ENCODE peak calls at places on chromosomes 12 and 14, in ten cellular contexts. M, C, R, Y, K, A, H, N, L and I are unnamed samples.

GRCh38 chr14:100609331-100609870 is 22.2 kb upstream of the BEGAIN start:
- DNase-seq in M (no peak), C (no peak), R (no peak), Y (no peak), K (no peak), A (no peak), H (no peak), N (no peak), L (no peak), I (no peak)

GRCh38 chr14:49861581-49861922 is 9.0 kb upstream of the NEMF start:
- DNase-seq in M (peak), C (peak), R (peak), Y (peak), K (peak), A (no peak), H (peak), N (peak), L (no peak), I (no peak)

GRCh38 chr14:61347771-61348443 is 26.5 kb downstream of the PRKCH start:
- DNase-seq in M (no peak), C (no peak), R (no peak), Y (no peak), K (no peak), A (no peak), H (no peak), N (no peak), L (no peak), I (no peak)

GRCh38 chr12:89947437-89948265 is 239.0 kb upstream of the ATP2B1 start:
- DNase-seq in M (peak), C (peak), R (no peak), Y (peak), K (no peak), A (no peak), H (peak), N (peak), L (no peak), I (no peak)

GRCh38 chr12:83042441-83043215 is 355.9 kb downstream of the TMTC2 start:
- DNase-seq in M (no peak), C (peak), R (no peak), Y (no peak), K (no peak), A (no peak), H (peak), N (peak), L (no peak), I (no peak)

GRCh38 chr14:102212356-102212755 is 72.7 kb downstream of the WDR20 start:
- DNase-seq in M (peak), C (no peak), R (no peak), Y (no peak), K (no peak), A (no peak), H (no peak), N (no peak), L (no peak), I (no peak)

GRCh38 chr12:57475271-57476161 is 4.2 kb downstream of the ARHGAP9 start:
- DNase-seq in M (no peak), C (no peak), R (peak), Y (peak), K (no peak), A (no peak), H (no peak), N (peak), L (no peak), I (no peak)

GRCh38 chr14:101476931-101477553 is 84.3 kb upstream of the DIO3 start:
- DNase-seq in M (no peak), C (no peak), R (no peak), Y (no peak), K (no peak), A (no peak), H (no peak), N (no peak), L (no peak), I (no peak)

GRCh38 chr12:1544991-1545700 is 49.2 kb downstream of the FBXL14 start:
- DNase-seq in M (no peak), C (no peak), R (peak), Y (no peak), K (no peak), A (no peak), H (no peak), N (no peak), L (no peak), I (no peak)

GRCh38 chr12:51871126-51871525 is 16.8 kb upstream of the ANKRD33 start:
- DNase-seq in M (peak), C (no peak), R (peak), Y (no peak), K (no peak), A (no peak), H (no peak), N (no peak), L (no peak), I (no peak)

GRCh38 chr14:86543531-86543930 is 1013.6 kb downstream of the FLRT2 start:
- DNase-seq in M (no peak), C (no peak), R (no peak), Y (no peak), K (no peak), A (no peak), H (no peak), N (no peak), L (no peak), I (no peak)

GRCh38 chr12:65642006-65642695 is 182.1 kb upstream of the HMGA2 start:
- DNase-seq in M (no peak), C (no peak), R (no peak), Y (no peak), K (no peak), A (no peak), H (no peak), N (no peak), L (no peak), I (no peak)

GRCh38 chr12:55707841-55708694 is at the start of gene ITGA7:
- DNase-seq in M (no peak), C (no peak), R (peak), Y (peak), K (peak), A (peak), H (no peak), N (peak), L (no peak), I (no peak)

GRCh38 chr14:29235991-29236390 is 469.4 kb downstream of the FOXG1 start:
- DNase-seq in M (no peak), C (no peak), R (no peak), Y (no peak), K (no peak), A (no peak), H (no peak), N (no peak), L (no peak), I (no peak)

GRCh38 chr12:130602251-130602650 is 113.8 kb downstream of the RIMBP2 start:
- DNase-seq in M (no peak), C (no peak), R (no peak), Y (no peak), K (no peak), A (no peak), H (no peak), N (no peak), L (no peak), I (no peak)

GRCh38 chr14:60867503-60868172 is 113.2 kb downstream of the TRMT5 start:
- DNase-seq in M (no peak), C (no peak), R (no peak), Y (no peak), K (no peak), A (no peak), H (no peak), N (no peak), L (no peak), I (no peak)

GRCh38 chr12:42450248-42450647 is 124.3 kb downstream of the PPHLN1 start:
- DNase-seq in M (no peak), C (no peak), R (no peak), Y (no peak), K (no peak), A (no peak), H (no peak), N (peak), L (no peak), I (no peak)

GRCh38 chr12:64893961-64894360 is 69.5 kb downstream of the TBC1D30 start:
- DNase-seq in M (no peak), C (no peak), R (no peak), Y (no peak), K (no peak), A (no peak), H (no peak), N (peak), L (no peak), I (no peak)

GRCh38 chr14:104597576-104597975 is 7.0 kb downstream of the TMEM179 start:
- DNase-seq in M (peak), C (no peak), R (no peak), Y (no peak), K (no peak), A (no peak), H (no peak), N (no peak), L (no peak), I (no peak)

GRCh38 chr14:104800600-104801283 is at the start of gene ZBTB42:
- DNase-seq in M (no peak), C (no peak), R (peak), Y (peak), K (peak), A (peak), H (no peak), N (peak), L (no peak), I (peak)

GRCh38 chr12:41795066-41795465 is 349.6 kb downstream of the GXYLT1 start:
- DNase-seq in M (no peak), C (peak), R (no peak), Y (no peak), K (no peak), A (no peak), H (no peak), N (no peak), L (no peak), I (no peak)

GRCh38 chr14:91829511-91829910 is 37.8 kb downstream of the TC2N start:
- DNase-seq in M (no peak), C (no peak), R (no peak), Y (no peak), K (no peak), A (no peak), H (no peak), N (no peak), L (no peak), I (no peak)

GRCh38 chr12:58895053-58895452 is 25.3 kb downstream of the LRIG3 start:
- DNase-seq in M (no peak), C (no peak), R (no peak), Y (no peak), K (no peak), A (no peak), H (no peak), N (no peak), L (no peak), I (no peak)

GRCh38 chr12:105574056-105574715 is 243.7 kb downstream of the C12orf75 start:
- DNase-seq in M (no peak), C (no peak), R (no peak), Y (peak), K (no peak), A (no peak), H (no peak), N (no peak), L (no peak), I (no peak)

GRCh38 chr12:125244338-125244737 is 179.1 kb downstream of the AACS start:
- DNase-seq in M (no peak), C (no peak), R (no peak), Y (no peak), K (no peak), A (no peak), H (no peak), N (no peak), L (no peak), I (no peak)

GRCh38 chr12:50825372-50825838 is 17.3 kb upstream of the TMPRSS12 start:
- DNase-seq in M (no peak), C (peak), R (no peak), Y (peak), K (peak), A (peak), H (peak), N (peak), L (no peak), I (no peak)

GRCh38 chr14:65961004-65961403 is 525.2 kb upstream of the CCDC196 start:
- DNase-seq in M (no peak), C (no peak), R (peak), Y (peak), K (peak), A (peak), H (no peak), N (peak), L (peak), I (no peak)

GRCh38 chr12:53828598-53828997 is 76.8 kb upstream of the CISTR start:
- DNase-seq in M (no peak), C (no peak), R (no peak), Y (no peak), K (no peak), A (no peak), H (no peak), N (no peak), L (no peak), I (no peak)

GRCh38 chr14:105470163-105470811 is 4.3 kb upstream of the CRIP2 start:
- DNase-seq in M (no peak), C (no peak), R (no peak), Y (no peak), K (no peak), A (no peak), H (no peak), N (no peak), L (no peak), I (no peak)

GRCh38 chr12:40829738-40830144 is 137.5 kb downstream of the CNTN1 start:
- DNase-seq in M (no peak), C (no peak), R (no peak), Y (peak), K (no peak), A (no peak), H (no peak), N (no peak), L (no peak), I (no peak)

GRCh38 chr14:21347201-21347600 is 36.6 kb downstream of the SUPT16H start:
- DNase-seq in M (no peak), C (no peak), R (no peak), Y (no peak), K (no peak), A (no peak), H (no peak), N (no peak), L (no peak), I (no peak)

GRCh38 chr12:100476013-100476751 is 2.5 kb downstream of the NR1H4 start:
- DNase-seq in M (no peak), C (no peak), R (no peak), Y (no peak), K (no peak), A (no peak), H (no peak), N (no peak), L (no peak), I (no peak)

GRCh38 chr14:81751198-81751597 is 217.5 kb upstream of the SEL1L start:
- DNase-seq in M (no peak), C (no peak), R (no peak), Y (no peak), K (no peak), A (no peak), H (no peak), N (no peak), L (no peak), I (no peak)

GRCh38 chr12:76611533-76611932 is 52.0 kb upstream of the OSBPL8 start:
- DNase-seq in M (no peak), C (no peak), R (no peak), Y (no peak), K (no peak), A (no peak), H (peak), N (peak), L (no peak), I (no peak)

GRCh38 chr12:85804663-85805062 is 31.5 kb downstream of the RASSF9 start:
- DNase-seq in M (no peak), C (peak), R (no peak), Y (peak), K (no peak), A (no peak), H (no peak), N (peak), L (no peak), I (no peak)